ENCODE peak calls at places on chromosomes 13 and 19, in eight cellular contexts. T is NB4; I is iris pigment epithelial cell; Q is activated CD4-positive, CD25-positive, alpha-beta regulatory T cell; V is endodermal cell; R is RWPE1; Y is stimulated activated CD4-positive, alpha-beta T cell treated with anti-CD3 and anti-CD28 coated beads, Interleukin-2, amount 100 ng/mL, for 48 hours; H is T-helper 1 cell. D is an unnamed sample.
A peak's percentile ranks its signal among the peaks of the same experiment; 100 is the strongest.

GRCh38 chr19:46825731-46826055 is 25.0 kb downstream of the AP2S1 start:
- DNase-seq in I (no peak), R (no peak), Y (no peak), V (no peak), T (no peak), H (no peak), Q (no peak), D (no peak)

GRCh38 chr13:20401958-20402856 is 123.5 kb downstream of the CRYL1 start:
- DNase-seq in T (no peak), Y (no peak), V (peak; percentile 39), H (no peak), I (peak; percentile 41), Q (no peak), R (peak; percentile 77), D (no peak)

GRCh38 chr19:34500656-34501120 is 19.1 kb downstream of the WTIP start:
- DNase-seq in R (no peak), V (peak; percentile 67), I (no peak), Q (no peak), T (no peak), H (no peak), Y (no peak), D (no peak)

GRCh38 chr19:55549500-55550320 is 4.4 kb upstream of the SBK3 start:
- DNase-seq in V (peak; percentile 83), I (peak; percentile 85), T (no peak), Y (no peak), H (no peak), R (peak; percentile 76), Q (no peak), D (no peak)

GRCh38 chr13:29847501-29847983 is 2.9 kb downstream of the UBL3 start:
- DNase-seq in R (no peak), H (peak; percentile 8), T (peak; percentile 24), Y (no peak), V (no peak), I (peak; percentile 48), Q (no peak), D (peak; percentile 13)

GRCh38 chr13:67217914-67218313 is 12.2 kb downstream of the PCDH9 start:
- DNase-seq in Q (no peak), Y (no peak), I (no peak), H (no peak), T (no peak), R (no peak), V (no peak), D (no peak)

GRCh38 chr13:87122551-87122950 is 548.6 kb upstream of the SLITRK5 start:
- DNase-seq in V (no peak), I (peak; percentile 79), H (no peak), R (no peak), Y (no peak), Q (no peak), T (peak; percentile 55), D (no peak)

GRCh38 chr19:49920624-49921363 is 8.2 kb upstream of the ATF5 start:
- DNase-seq in T (no peak), I (no peak), Y (no peak), H (no peak), Q (no peak), R (no peak), V (no peak), D (no peak)

GRCh38 chr13:100529666-100530065 is 58.9 kb downstream of the GGACT start:
- DNase-seq in R (no peak), H (no peak), Q (no peak), T (no peak), V (peak; percentile 35), I (no peak), Y (no peak), D (no peak)

GRCh38 chr13:29758591-29759114 is 91.8 kb downstream of the UBL3 start:
- DNase-seq in H (peak; percentile 45), Y (peak; percentile 42), Q (peak; percentile 8), I (no peak), R (no peak), T (peak; percentile 97), V (no peak), D (peak; percentile 99)

GRCh38 chr13:98768522-98768921 is 16.1 kb upstream of the SLC15A1 start:
- DNase-seq in I (peak; percentile 25), R (no peak), V (no peak), Q (no peak), Y (no peak), T (peak; percentile 36), H (no peak), D (peak; percentile 24)

GRCh38 chr19:5434970-5435641 is 20.1 kb upstream of the ZNRF4 start:
- DNase-seq in T (no peak), Q (no peak), H (no peak), I (peak; percentile 96), R (peak; percentile 93), Y (peak; percentile 39), V (no peak), D (no peak)

GRCh38 chr19:12237143-12237839 is 57.4 kb downstream of the ZNF44 start:
- DNase-seq in R (no peak), V (no peak), H (no peak), I (no peak), Q (no peak), Y (no peak), T (no peak), D (no peak)

GRCh38 chr13:111638233-111638632 is 317.8 kb downstream of the TEX29 start:
- DNase-seq in T (no peak), V (no peak), H (no peak), I (no peak), R (no peak), Q (no peak), Y (no peak), D (no peak)

GRCh38 chr13:97492257-97492656 is 58.3 kb downstream of the RAP2A start:
- DNase-seq in V (no peak), T (no peak), Y (no peak), H (no peak), R (peak; percentile 6), Q (no peak), I (no peak), D (no peak)

GRCh38 chr13:42807236-42807635 is 25.9 kb downstream of the FAM216B start:
- DNase-seq in R (no peak), Q (no peak), H (peak; percentile 6), I (peak; percentile 57), Y (no peak), V (no peak), T (no peak), D (no peak)

GRCh38 chr19:23437901-23438300 is 42.6 kb upstream of the ZNF91 start:
- DNase-seq in R (no peak), T (no peak), Q (no peak), I (no peak), Y (no peak), V (no peak), H (no peak), D (no peak)

GRCh38 chr19:13055213-13056051 is 47.2 kb downstream of the LYL1 start:
- DNase-seq in H (no peak), Q (no peak), R (peak; percentile 69), V (peak; percentile 80), Y (no peak), T (no peak), I (peak; percentile 93), D (no peak)

GRCh38 chr19:55691561-55692481 is 16.8 kb downstream of the EPN1 start:
- DNase-seq in I (no peak), Q (no peak), H (no peak), R (no peak), T (no peak), V (no peak), Y (no peak), D (no peak)

GRCh38 chr19:11373885-11374448 is 499 bp upstream of the SWSAP1 start:
- DNase-seq in I (no peak), Y (no peak), H (no peak), Q (no peak), R (no peak), T (peak; percentile 60), V (no peak), D (peak; percentile 58)

GRCh38 chr13:41457589-41458186 is 338 bp downstream of the RGCC start:
- DNase-seq in V (peak; percentile 66), T (peak; percentile 39), Y (no peak), Q (no peak), H (peak; percentile 33), R (no peak), I (peak; percentile 10), D (no peak)

GRCh38 chr13:32045537-32045936 is 14.0 kb downstream of the FRY start:
- DNase-seq in Y (no peak), Q (no peak), H (no peak), V (no peak), T (no peak), I (no peak), R (no peak), D (no peak)

GRCh38 chr13:66069570-66069969 is 1160.6 kb downstream of the PCDH9 start:
- DNase-seq in Y (no peak), I (peak; percentile 16), Q (no peak), V (no peak), T (no peak), H (no peak), R (no peak), D (no peak)

GRCh38 chr19:5152767-5153532 is 184.0 kb downstream of the KDM4B start:
- DNase-seq in Q (no peak), R (no peak), T (no peak), Y (no peak), I (no peak), V (no peak), H (no peak), D (no peak)

D was measured in HL-60.